ENCODE peak calls at places on chromosomes 2 and 18, in eight cellular contexts. N is A549, Y is Peyer's patch, W is heart left ventricle, Z is transverse colon, M is prostate gland, P is H1, T is testis. H is an unnamed sample.

GRCh38 chr2:238423561-238424312 is 3.0 kb upstream of the ASB1 start:
- DNase-seq in W (no peak), T (no peak), Z (no peak), M (no peak), N (no peak), Y (no peak), P (no peak), H (no peak)

GRCh38 chr2:65121-65520 is 18.8 kb upstream of the FAM110C start:
- DNase-seq in Z (no peak), N (no peak), P (no peak), T (no peak), W (no peak), M (no peak), Y (no peak), H (no peak)

GRCh38 chr2:17620280-17620679 is 79.8 kb downstream of the VSNL1 start:
- DNase-seq in Z (no peak), M (peak; percentile 77), N (no peak), P (no peak), T (peak; percentile 67), Y (no peak), W (peak; percentile 74), H (peak; percentile 46)

GRCh38 chr2:239371726-239372686 is 28.8 kb downstream of the HDAC4 start:
- DNase-seq in T (no peak), W (no peak), P (peak; percentile 41), N (no peak), Z (no peak), Y (peak; percentile 43), M (no peak), H (no peak)

GRCh38 chr2:106572541-106573148 is 85.5 kb downstream of the CD8B2 start:
- DNase-seq in W (no peak), M (no peak), N (peak; percentile 21), T (no peak), Y (no peak), P (peak; percentile 65), Z (no peak), H (no peak)

GRCh38 chr2:134351899-134352298 is 98.0 kb downstream of the MGAT5 start:
- DNase-seq in P (no peak), Y (no peak), N (no peak), W (no peak), M (no peak), Z (no peak), T (no peak), H (no peak)

GRCh38 chr2:53755022-53755630 is 12.5 kb upstream of the CHAC2 start:
- DNase-seq in M (peak; percentile 21), Z (peak; percentile 54), N (no peak), P (no peak), W (peak; percentile 46), T (no peak), Y (peak; percentile 54), H (peak; percentile 22)

GRCh38 chr2:228657807-228658402 is 476.4 kb upstream of the SPHKAP start:
- DNase-seq in W (no peak), Z (no peak), T (no peak), N (peak; percentile 8), M (no peak), Y (no peak), P (no peak), H (no peak)

GRCh38 chr2:185477452-185477851 is 261.2 kb upstream of the FSIP2 start:
- DNase-seq in W (no peak), N (no peak), M (no peak), T (no peak), P (no peak), Y (no peak), Z (no peak), H (no peak)

GRCh38 chr2:62363166-62363565 is 142.8 kb downstream of the TMEM17 start:
- DNase-seq in M (no peak), N (no peak), W (no peak), P (no peak), Y (no peak), T (no peak), Z (no peak), H (no peak)

GRCh38 chr2:85504434-85505261 is 34.3 kb upstream of the MAT2A start:
- DNase-seq in W (peak; percentile 61), P (no peak), Z (no peak), Y (peak; percentile 67), M (peak; percentile 71), T (peak; percentile 29), N (peak; percentile 59), H (peak; percentile 53)

GRCh38 chr2:144159264-144159663 is 360.7 kb downstream of the ZEB2 start:
- DNase-seq in T (no peak), W (no peak), N (no peak), P (no peak), M (no peak), Y (no peak), Z (no peak), H (no peak)

GRCh38 chr2:33336036-33336625 is 140.3 kb upstream of the RASGRP3 start:
- DNase-seq in Y (no peak), N (no peak), T (no peak), P (no peak), M (no peak), Z (no peak), W (no peak), H (no peak)

GRCh38 chr2:128308284-128308731 is 10.4 kb downstream of the HS6ST1 start:
- DNase-seq in T (no peak), Z (no peak), Y (peak; percentile 53), P (no peak), W (no peak), M (no peak), N (no peak), H (peak; percentile 13)

GRCh38 chr2:180622122-180622918 is 358.1 kb upstream of the UBE2E3 start:
- DNase-seq in N (no peak), M (no peak), T (no peak), Y (no peak), W (no peak), P (no peak), Z (no peak), H (no peak)

GRCh38 chr2:27960237-27960912 is 69.8 kb downstream of the BABAM2 start:
- DNase-seq in N (no peak), M (no peak), T (no peak), W (no peak), P (no peak), Y (no peak), Z (no peak), H (no peak)

GRCh38 chr2:109475531-109476210 is 138.1 kb downstream of the SEPTIN10 start:
- DNase-seq in N (no peak), P (no peak), M (no peak), T (no peak), Z (no peak), W (peak; percentile 18), Y (no peak), H (no peak)

GRCh38 chr2:63034575-63034974 is 16.1 kb upstream of the OTX1 start:
- DNase-seq in W (no peak), T (no peak), Y (no peak), P (no peak), M (no peak), Z (no peak), N (no peak), H (no peak)

GRCh38 chr2:147594038-147594437 is 250.8 kb upstream of the ACVR2A start:
- DNase-seq in Y (peak; percentile 47), W (no peak), T (no peak), Z (no peak), P (no peak), M (no peak), N (no peak), H (no peak)

GRCh38 chr2:237254369-237254861 is 159.5 kb downstream of the COL6A3 start:
- DNase-seq in T (no peak), W (no peak), P (no peak), M (no peak), Z (no peak), N (no peak), Y (no peak), H (no peak)

GRCh38 chr2:19936979-19937378 is 35.2 kb upstream of the TTC32 start:
- DNase-seq in Z (no peak), P (no peak), T (no peak), W (no peak), M (no peak), N (no peak), Y (no peak), H (no peak)

GRCh38 chr2:60484080-60484737 is 69.2 kb downstream of the BCL11A start:
- DNase-seq in W (peak; percentile 54), P (no peak), M (no peak), Z (no peak), Y (no peak), N (no peak), T (no peak), H (no peak)
- H3K4me1 ChIP-seq in W (peaks cover 41% of the 10 kb centered on the region), P (peaks cover 15% of the 10 kb centered on the region), M (no peaks in the 10 kb centered on the region), Z (peaks cover 34% of the 10 kb centered on the region), Y (peaks cover 2% of the 10 kb centered on the region), N (peaks cover 6% of the 10 kb centered on the region), T (no peaks in the 10 kb centered on the region), H (no peaks in the 10 kb centered on the region)

DNA sequence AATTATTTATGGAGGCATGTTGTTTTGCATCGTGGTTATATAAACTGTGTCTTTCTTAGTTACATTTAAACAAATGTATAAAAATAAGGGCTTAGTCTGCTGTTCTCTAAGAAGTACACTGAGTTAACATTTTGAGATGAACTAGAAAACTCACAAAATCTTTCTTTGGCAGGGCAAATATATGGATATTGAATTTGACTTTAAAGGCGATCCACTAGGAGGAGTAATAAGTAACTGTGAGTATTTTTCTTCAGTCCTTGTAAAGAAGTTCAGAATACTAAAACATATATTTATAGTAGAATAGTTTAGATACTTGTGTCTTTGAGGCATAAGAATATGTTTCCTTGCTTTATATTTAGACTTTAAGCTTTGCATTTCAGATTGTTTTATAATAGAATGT is 104.8 kb downstream of the MYO1B start:
- DNase-seq in Z (no peak), Y (no peak), M (no peak), N (no peak), W (no peak), T (no peak), P (no peak), H (no peak)
- TF ChIP-seq CTCF in Z (no peak), Y (no peak), M (no peak), N (no peak), W (no peak), T (no peak), P (no peak), H (no peak)

GRCh38 chr18:56651771-56652092 is 573 bp downstream of the WDR7 start:
- DNase-seq in Z (no peak), W (no peak), Y (no peak), N (no peak), T (no peak), P (no peak), M (no peak), H (no peak)

GRCh38 chr18:56650056-56650455 is 1.1 kb upstream of the WDR7 start:
- DNase-seq in W (no peak), Y (no peak), P (no peak), T (no peak), N (no peak), M (no peak), Z (no peak), H (no peak)

GRCh38 chr18:56652802-56653201 is 1.6 kb downstream of the WDR7 start:
- DNase-seq in Y (no peak), P (no peak), W (no peak), N (no peak), M (no peak), T (no peak), Z (no peak), H (no peak)

GRCh38 chr18:56648307-56648706 is 2.9 kb upstream of the WDR7 start:
- DNase-seq in Y (no peak), T (no peak), W (no peak), N (no peak), P (no peak), M (no peak), Z (no peak), H (no peak)

GRCh38 chr18:56650944-56651770 is at the start of gene WDR7:
- DNase-seq in T (peak; percentile 99), N (peak; percentile 59), M (peak; percentile 96), P (peak; percentile 88), Y (peak; percentile 98), W (peak; percentile 99), Z (peak; percentile 97), H (peak; percentile 98)
- TF ChIP-seq POLR2A in T (no peak), N (no peak), M (no peak), P (peak; percentile 65), Y (peak; percentile 13), W (no peak), Z (peak; percentile 44), H (no peak)

GRCh38 chr2:152383702-152384101 is 48.7 kb downstream of the FMNL2 start:
- DNase-seq in P (no peak), T (no peak), W (no peak), Z (no peak), M (no peak), Y (no peak), N (no peak), H (no peak)
- H3K4me1 ChIP-seq in P (peaks cover 4% of the 10 kb centered on the region), T (no peaks in the 10 kb centered on the region), W (no peaks in the 10 kb centered on the region), Z (no peaks in the 10 kb centered on the region), M (no peaks in the 10 kb centered on the region), Y (no peaks in the 10 kb centered on the region), N (peaks cover 39% of the 10 kb centered on the region), H (peaks cover 11% of the 10 kb centered on the region)